ENCODE peak calls at places on chromosome 16, in ten cellular contexts. One of them, this sample, is unnamed.

GRCh38 chr16:29664133-29664912 is 1.3 kb downstream of the SPN start:
- DNase-seq in upper lobe of left lung: peak; percentile 54
- DNase-seq in HCT116: no peak
- DNase-seq in breast epithelium: no peak
- DNase-seq in prostate gland: no peak
- DNase-seq in tibial nerve: no peak
- DNase-seq in K562: peak; percentile 74
- DNase-seq in adrenal gland: no peak
- DNase-seq in IMR-90: no peak
- DNase-seq in body of pancreas: no peak
- DNase-seq in this sample: no peak

GRCh38 chr16:71216714-71217113 is 13.8 kb downstream of the HYDIN start:
- DNase-seq in upper lobe of left lung: no peak
- DNase-seq in HCT116: no peak
- DNase-seq in breast epithelium: no peak
- DNase-seq in prostate gland: no peak
- DNase-seq in tibial nerve: no peak
- DNase-seq in K562: no peak
- DNase-seq in adrenal gland: no peak
- DNase-seq in IMR-90: no peak
- DNase-seq in body of pancreas: no peak
- DNase-seq in this sample: no peak

GRCh38 chr16:11133344-11133921 is 122.6 kb downstream of the SOCS1 start:
- DNase-seq in upper lobe of left lung: peak; percentile 89
- DNase-seq in HCT116: peak; percentile 79
- DNase-seq in breast epithelium: peak; percentile 69
- DNase-seq in prostate gland: peak; percentile 79
- DNase-seq in tibial nerve: peak; percentile 87
- DNase-seq in K562: peak; percentile 79
- DNase-seq in adrenal gland: peak; percentile 86
- DNase-seq in IMR-90: peak; percentile 96
- DNase-seq in body of pancreas: peak; percentile 73
- DNase-seq in this sample: no peak

GRCh38 chr16:30875881-30876791 is 17.7 kb downstream of the BCL7C start:
- DNase-seq in upper lobe of left lung: no peak
- DNase-seq in HCT116: no peak
- DNase-seq in breast epithelium: no peak
- DNase-seq in prostate gland: no peak
- DNase-seq in tibial nerve: no peak
- DNase-seq in K562: peak; percentile 70
- DNase-seq in adrenal gland: no peak
- DNase-seq in IMR-90: peak; percentile 26
- DNase-seq in body of pancreas: no peak
- DNase-seq in this sample: no peak

GRCh38 chr16:2776500-2777139 is 460 bp downstream of the ELOB start:
- DNase-seq in upper lobe of left lung: no peak
- DNase-seq in HCT116: no peak
- DNase-seq in breast epithelium: peak; percentile 52
- DNase-seq in prostate gland: no peak
- DNase-seq in tibial nerve: no peak
- DNase-seq in K562: no peak
- DNase-seq in adrenal gland: no peak
- DNase-seq in IMR-90: no peak
- DNase-seq in body of pancreas: no peak
- DNase-seq in this sample: no peak

GRCh38 chr16:1706386-1707192 is 594 bp downstream of the MAPK8IP3 start:
- DNase-seq in upper lobe of left lung: no peak
- DNase-seq in HCT116: no peak
- DNase-seq in breast epithelium: no peak
- DNase-seq in prostate gland: no peak
- DNase-seq in tibial nerve: no peak
- DNase-seq in K562: peak; percentile 56
- DNase-seq in adrenal gland: peak; percentile 50
- DNase-seq in IMR-90: peak; percentile 36
- DNase-seq in body of pancreas: peak; percentile 33
- DNase-seq in this sample: peak; percentile 90

GRCh38 chr16:31473300-31474052 is 1.5 kb downstream of the TGFB1I1 start:
- DNase-seq in upper lobe of left lung: no peak
- DNase-seq in HCT116: no peak
- DNase-seq in breast epithelium: no peak
- DNase-seq in prostate gland: no peak
- DNase-seq in tibial nerve: no peak
- DNase-seq in K562: no peak
- DNase-seq in adrenal gland: no peak
- DNase-seq in IMR-90: no peak
- DNase-seq in body of pancreas: no peak
- DNase-seq in this sample: no peak

GRCh38 chr16:4656695-4657686 is 32.4 kb downstream of the MGRN1 start:
- DNase-seq in upper lobe of left lung: no peak
- DNase-seq in HCT116: no peak
- DNase-seq in breast epithelium: no peak
- DNase-seq in prostate gland: no peak
- DNase-seq in tibial nerve: no peak
- DNase-seq in K562: no peak
- DNase-seq in adrenal gland: no peak
- DNase-seq in IMR-90: no peak
- DNase-seq in body of pancreas: no peak
- DNase-seq in this sample: no peak

GRCh38 chr16:89015271-89015859 is 38.4 kb upstream of the CBFA2T3 start:
- DNase-seq in upper lobe of left lung: no peak
- DNase-seq in HCT116: no peak
- DNase-seq in breast epithelium: no peak
- DNase-seq in prostate gland: no peak
- DNase-seq in tibial nerve: no peak
- DNase-seq in K562: no peak
- DNase-seq in adrenal gland: no peak
- DNase-seq in IMR-90: no peak
- DNase-seq in body of pancreas: no peak
- DNase-seq in this sample: no peak

GRCh38 chr16:53872248-53873221 is 168.6 kb downstream of the FTO start:
- DNase-seq in upper lobe of left lung: no peak
- DNase-seq in HCT116: no peak
- DNase-seq in breast epithelium: no peak
- DNase-seq in prostate gland: no peak
- DNase-seq in tibial nerve: no peak
- DNase-seq in K562: no peak
- DNase-seq in adrenal gland: no peak
- DNase-seq in IMR-90: peak; percentile 93
- DNase-seq in body of pancreas: no peak
- DNase-seq in this sample: no peak

GRCh38 chr16:52827456-52827855 is 225.2 kb downstream of the CHD9NB start:
- DNase-seq in upper lobe of left lung: no peak
- DNase-seq in HCT116: no peak
- DNase-seq in breast epithelium: no peak
- DNase-seq in prostate gland: no peak
- DNase-seq in tibial nerve: no peak
- DNase-seq in K562: no peak
- DNase-seq in adrenal gland: no peak
- DNase-seq in IMR-90: no peak
- DNase-seq in body of pancreas: no peak
- DNase-seq in this sample: no peak

GRCh38 chr16:58510776-58511628 is 4.3 kb upstream of the SETD6 start:
- DNase-seq in upper lobe of left lung: no peak
- DNase-seq in HCT116: no peak
- DNase-seq in breast epithelium: no peak
- DNase-seq in prostate gland: no peak
- DNase-seq in tibial nerve: no peak
- DNase-seq in K562: no peak
- DNase-seq in adrenal gland: peak; percentile 27
- DNase-seq in IMR-90: no peak
- DNase-seq in body of pancreas: peak; percentile 10
- DNase-seq in this sample: no peak

GRCh38 chr16:67157892-67158635 is 1.6 kb downstream of the TRADD start:
- DNase-seq in upper lobe of left lung: no peak
- DNase-seq in HCT116: no peak
- DNase-seq in breast epithelium: no peak
- DNase-seq in prostate gland: no peak
- DNase-seq in tibial nerve: no peak
- DNase-seq in K562: no peak
- DNase-seq in adrenal gland: no peak
- DNase-seq in IMR-90: no peak
- DNase-seq in body of pancreas: no peak
- DNase-seq in this sample: no peak
- H3K27me3 ChIP-seq in upper lobe of left lung: peaks cover 5% of the 10 kb centered on the region
- H3K27me3 ChIP-seq in HCT116: no peaks in the 10 kb centered on the region
- H3K27me3 ChIP-seq in breast epithelium: no peaks in the 10 kb centered on the region
- H3K27me3 ChIP-seq in prostate gland: no peaks in the 10 kb centered on the region
- H3K27me3 ChIP-seq in tibial nerve: no peaks in the 10 kb centered on the region
- H3K27me3 ChIP-seq in K562: no peaks in the 10 kb centered on the region
- H3K27me3 ChIP-seq in adrenal gland: no peaks in the 10 kb centered on the region
- H3K27me3 ChIP-seq in IMR-90: peaks cover 1% of the 10 kb centered on the region
- H3K27me3 ChIP-seq in body of pancreas: no peaks in the 10 kb centered on the region
- H3K27me3 ChIP-seq in this sample: no peaks in the 10 kb centered on the region

GRCh38 chr16:81519298-81520150 is 74.9 kb downstream of the CMIP start:
- DNase-seq in upper lobe of left lung: no peak
- DNase-seq in HCT116: no peak
- DNase-seq in breast epithelium: peak; percentile 41
- DNase-seq in prostate gland: no peak
- DNase-seq in tibial nerve: no peak
- DNase-seq in K562: no peak
- DNase-seq in adrenal gland: no peak
- DNase-seq in IMR-90: no peak
- DNase-seq in body of pancreas: no peak
- DNase-seq in this sample: no peak
- H3K27ac ChIP-seq in upper lobe of left lung: peak overlapping the region; percentile 69
- H3K27ac ChIP-seq in HCT116: no peak overlapping the region
- H3K27ac ChIP-seq in breast epithelium: peak overlapping the region; percentile 49
- H3K27ac ChIP-seq in prostate gland: no peak overlapping the region
- H3K27ac ChIP-seq in tibial nerve: no peak overlapping the region
- H3K27ac ChIP-seq in K562: no peak overlapping the region
- H3K27ac ChIP-seq in adrenal gland: no peak overlapping the region
- H3K27ac ChIP-seq in IMR-90: no peak overlapping the region
- H3K27ac ChIP-seq in body of pancreas: no peak overlapping the region
- H3K27ac ChIP-seq in this sample: no peak overlapping the region

GRCh38 chr16:84116720-84117481 is at the start of gene MBTPS1:
- DNase-seq in upper lobe of left lung: peak; percentile 98
- DNase-seq in HCT116: peak; percentile 98
- DNase-seq in breast epithelium: peak; percentile 98
- DNase-seq in prostate gland: peak; percentile 97
- DNase-seq in tibial nerve: peak; percentile 93
- DNase-seq in K562: peak; percentile 98
- DNase-seq in adrenal gland: peak; percentile 99
- DNase-seq in IMR-90: peak; percentile 97
- DNase-seq in body of pancreas: peak; percentile 98
- DNase-seq in this sample: no peak
- TF ChIP-seq POLR2A in upper lobe of left lung: peak; percentile 73
- TF ChIP-seq POLR2A in HCT116: peak; percentile 73
- TF ChIP-seq POLR2A in breast epithelium: peak; percentile 79
- TF ChIP-seq POLR2A in prostate gland: peak; percentile 71
- TF ChIP-seq POLR2A in tibial nerve: peak; percentile 51
- TF ChIP-seq POLR2A in K562: peak; percentile 92
- TF ChIP-seq POLR2A in adrenal gland: peak; percentile 91
- TF ChIP-seq POLR2A in IMR-90: peak; percentile 83
- TF ChIP-seq POLR2A in body of pancreas: peak; percentile 80
- TF ChIP-seq POLR2A in this sample: no peak

GRCh38 chr16:86494565-86495356 is 15.6 kb upstream of the FOXF1 start:
- DNase-seq in upper lobe of left lung: no peak
- DNase-seq in HCT116: no peak
- DNase-seq in breast epithelium: no peak
- DNase-seq in prostate gland: no peak
- DNase-seq in tibial nerve: no peak
- DNase-seq in K562: no peak
- DNase-seq in adrenal gland: no peak
- DNase-seq in IMR-90: no peak
- DNase-seq in body of pancreas: no peak
- DNase-seq in this sample: no peak
- H3K27me3 ChIP-seq in upper lobe of left lung: peaks cover 34% of the 10 kb centered on the region
- H3K27me3 ChIP-seq in HCT116: peaks cover 35% of the 10 kb centered on the region
- H3K27me3 ChIP-seq in breast epithelium: peaks cover 98% of the 10 kb centered on the region
- H3K27me3 ChIP-seq in prostate gland: peaks cover 40% of the 10 kb centered on the region
- H3K27me3 ChIP-seq in tibial nerve: no peaks in the 10 kb centered on the region
- H3K27me3 ChIP-seq in K562: peaks cover 27% of the 10 kb centered on the region
- H3K27me3 ChIP-seq in adrenal gland: peaks cover 70% of the 10 kb centered on the region
- H3K27me3 ChIP-seq in IMR-90: no peaks in the 10 kb centered on the region
- H3K27me3 ChIP-seq in body of pancreas: peaks cover 25% of the 10 kb centered on the region
- H3K27me3 ChIP-seq in this sample: peaks cover 23% of the 10 kb centered on the region